ENCODE peak calls at places on chromosome 15, in ten cellular contexts. L, M, P, U, V, N, R, G, B and I are unnamed samples.

GRCh38 chr15:71945012-71945411 is 134.7 kb downstream of the NR2E3 start:
- DNase-seq in L (no peak), N (no peak), U (no peak), R (no peak), M (no peak), B (no peak), G (no peak), V (no peak), P (no peak), I (no peak)

GRCh38 chr15:56759450-56759845 is 26.1 kb upstream of the ZNF280D start:
- DNase-seq in V (no peak), U (peak; percentile 93), N (peak; percentile 27), M (no peak), G (no peak), B (peak; percentile 87), R (no peak), L (peak; percentile 97), P (peak; percentile 91), I (peak; percentile 63)

GRCh38 chr15:53586815-53587214 is 172.6 kb downstream of the WDR72 start:
- DNase-seq in P (no peak), M (peak; percentile 75), U (peak; percentile 3), L (peak; percentile 5), G (no peak), B (no peak), V (peak; percentile 80), R (no peak), N (peak; percentile 73), I (no peak)

GRCh38 chr15:94119923-94120775 is 111.2 kb upstream of the MCTP2 start:
- DNase-seq in G (no peak), R (no peak), B (peak; percentile 69), L (peak; percentile 94), M (peak; percentile 93), V (peak; percentile 65), N (peak; percentile 56), P (peak; percentile 84), U (peak; percentile 90), I (peak; percentile 25)

GRCh38 chr15:48031466-48031865 is 89.3 kb upstream of the SLC24A5 start:
- DNase-seq in V (no peak), B (no peak), G (no peak), U (no peak), P (no peak), M (no peak), R (no peak), L (no peak), N (no peak), I (no peak)

GRCh38 chr15:67838789-67839332 is 984 bp downstream of the RNU6-1 start:
- DNase-seq in U (peak; percentile 53), P (no peak), B (no peak), V (peak; percentile 62), N (peak; percentile 65), M (peak; percentile 93), L (no peak), G (peak; percentile 75), R (no peak), I (peak; percentile 68)

GRCh38 chr15:69609176-69609575 is 156.6 kb downstream of the RPLP1 start:
- DNase-seq in G (no peak), R (no peak), N (no peak), U (no peak), B (peak; percentile 44), P (no peak), M (no peak), L (peak; percentile 29), V (peak; percentile 6), I (no peak)

GRCh38 chr15:94019062-94019461 is 212.3 kb upstream of the MCTP2 start:
- DNase-seq in P (no peak), U (no peak), N (no peak), M (no peak), V (no peak), L (no peak), B (no peak), G (no peak), R (no peak), I (no peak)

GRCh38 chr15:63440756-63441155 is 59.1 kb upstream of the CA12 start:
- DNase-seq in U (no peak), M (no peak), N (no peak), L (no peak), B (no peak), G (no peak), R (no peak), V (no peak), P (no peak), I (no peak)

GRCh38 chr15:63442080-63442479 is 60.4 kb upstream of the CA12 start:
- DNase-seq in M (no peak), V (no peak), B (no peak), U (no peak), N (no peak), L (no peak), P (no peak), G (no peak), R (no peak), I (no peak)

GRCh38 chr15:63439536-63440264 is 58.1 kb upstream of the CA12 start:
- DNase-seq in U (no peak), L (peak; percentile 25), V (no peak), B (no peak), P (no peak), G (no peak), N (no peak), R (no peak), M (no peak), I (no peak)

GRCh38 chr15:63441266-63441665 is 59.6 kb upstream of the CA12 start:
- DNase-seq in G (no peak), B (no peak), P (no peak), L (no peak), V (no peak), M (no peak), U (no peak), R (no peak), N (no peak), I (no peak)

GRCh38 chr15:63440265-63440648 is 58.6 kb upstream of the CA12 start:
- DNase-seq in R (no peak), G (no peak), N (no peak), B (no peak), M (no peak), V (no peak), L (no peak), U (no peak), P (no peak), I (no peak)
- H3K4me3 ChIP-seq in R (no peak overlapping the region), G (no peak overlapping the region), N (no peak overlapping the region), B (no peak overlapping the region), M (no peak overlapping the region), V (no peak overlapping the region), L (no peak overlapping the region), U (no peak overlapping the region), P (no peak overlapping the region), I (no peak overlapping the region)

DNA sequence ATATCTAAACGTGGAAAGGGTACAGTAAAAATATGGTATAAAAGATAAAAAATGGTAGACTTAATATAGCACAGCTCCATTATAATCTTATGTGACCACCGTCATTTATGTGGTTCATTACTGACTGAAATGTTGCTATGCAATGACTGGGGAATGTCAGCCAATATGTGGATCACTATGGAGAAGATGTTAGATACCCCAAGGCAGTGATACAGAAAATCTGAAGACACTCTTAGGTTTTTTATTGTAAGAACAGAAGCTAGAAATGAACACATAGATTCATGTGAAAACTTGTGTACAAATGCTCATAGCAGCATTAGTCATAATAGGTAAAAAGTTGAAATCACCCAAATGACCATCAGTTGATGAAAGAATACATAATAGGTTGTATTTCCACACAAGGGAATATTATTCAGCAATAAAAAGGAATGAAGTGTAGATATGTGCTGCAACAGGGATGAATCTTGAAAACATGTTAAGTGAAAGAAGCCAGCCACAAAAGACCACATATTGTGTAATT is 18.4 kb downstream of the MEF2A start:
- DNase-seq in M (no peak), V (no peak), G (no peak), B (no peak), N (no peak), P (no peak), U (no peak), L (no peak), R (no peak), I (no peak)
- H3K4me3 ChIP-seq in M (no peak overlapping the region), V (no peak overlapping the region), G (no peak overlapping the region), B (no peak overlapping the region), N (no peak overlapping the region), P (no peak overlapping the region), U (no peak overlapping the region), L (no peak overlapping the region), R (no peak overlapping the region), I (no peak overlapping the region)

GRCh38 chr15:88911766-88912118 is 1.4 kb downstream of the MFGE8 start:
- DNase-seq in M (peak; percentile 63), V (no peak), U (no peak), G (no peak), L (peak; percentile 67), R (no peak), N (no peak), B (no peak), P (no peak), I (peak; percentile 70)

GRCh38 chr15:88908697-88909621 is 4.2 kb downstream of the MFGE8 start:
- DNase-seq in R (no peak), V (no peak), M (no peak), L (peak; percentile 87), B (no peak), N (no peak), P (no peak), G (no peak), U (peak; percentile 43), I (no peak)

GRCh38 chr15:88912500-88912921 is 668 bp downstream of the MFGE8 start:
- DNase-seq in G (no peak), M (peak; percentile 24), R (no peak), P (no peak), B (no peak), N (no peak), L (peak; percentile 40), V (no peak), U (peak; percentile 62), I (peak; percentile 56)

GRCh38 chr15:88908123-88908522 is 5.1 kb downstream of the MFGE8 start:
- DNase-seq in G (no peak), R (no peak), B (no peak), U (no peak), N (no peak), M (no peak), L (no peak), V (no peak), P (no peak), I (no peak)

GRCh38 chr15:88909956-88910831 is 3.0 kb downstream of the MFGE8 start:
- DNase-seq in L (peak; percentile 88), R (no peak), P (no peak), G (no peak), B (no peak), V (no peak), M (no peak), U (no peak), N (no peak), I (peak; percentile 82)
- H3K4me3 ChIP-seq in L (no peak overlapping the region), R (no peak overlapping the region), P (peak overlapping the region; percentile 10), G (no peak overlapping the region), B (no peak overlapping the region), V (no peak overlapping the region), M (peak overlapping the region; percentile 99), U (no peak overlapping the region), N (no peak overlapping the region), I (peak overlapping the region; percentile 92)

GRCh38 chr15:73320619-73321180 is 48.1 kb downstream of the HCN4 start:
- DNase-seq in U (no peak), B (no peak), R (no peak), V (no peak), M (no peak), P (no peak), G (peak; percentile 5), N (no peak), L (no peak), I (no peak)

GRCh38 chr15:73319460-73320245 is 49.1 kb downstream of the HCN4 start:
- DNase-seq in B (no peak), V (no peak), L (no peak), N (no peak), G (peak; percentile 22), P (no peak), U (no peak), R (no peak), M (no peak), I (no peak)

GRCh38 chr15:73318463-73319351 is 50.1 kb downstream of the HCN4 start:
- DNase-seq in U (no peak), R (no peak), B (no peak), L (peak; percentile 4), G (peak; percentile 60), N (no peak), P (no peak), M (peak; percentile 87), V (no peak), I (no peak)

GRCh38 chr15:73321496-73322344 is 47.0 kb downstream of the HCN4 start:
- DNase-seq in G (peak; percentile 3), P (no peak), N (no peak), R (no peak), B (no peak), L (no peak), U (no peak), M (peak; percentile 18), V (no peak), I (no peak)

DNA sequence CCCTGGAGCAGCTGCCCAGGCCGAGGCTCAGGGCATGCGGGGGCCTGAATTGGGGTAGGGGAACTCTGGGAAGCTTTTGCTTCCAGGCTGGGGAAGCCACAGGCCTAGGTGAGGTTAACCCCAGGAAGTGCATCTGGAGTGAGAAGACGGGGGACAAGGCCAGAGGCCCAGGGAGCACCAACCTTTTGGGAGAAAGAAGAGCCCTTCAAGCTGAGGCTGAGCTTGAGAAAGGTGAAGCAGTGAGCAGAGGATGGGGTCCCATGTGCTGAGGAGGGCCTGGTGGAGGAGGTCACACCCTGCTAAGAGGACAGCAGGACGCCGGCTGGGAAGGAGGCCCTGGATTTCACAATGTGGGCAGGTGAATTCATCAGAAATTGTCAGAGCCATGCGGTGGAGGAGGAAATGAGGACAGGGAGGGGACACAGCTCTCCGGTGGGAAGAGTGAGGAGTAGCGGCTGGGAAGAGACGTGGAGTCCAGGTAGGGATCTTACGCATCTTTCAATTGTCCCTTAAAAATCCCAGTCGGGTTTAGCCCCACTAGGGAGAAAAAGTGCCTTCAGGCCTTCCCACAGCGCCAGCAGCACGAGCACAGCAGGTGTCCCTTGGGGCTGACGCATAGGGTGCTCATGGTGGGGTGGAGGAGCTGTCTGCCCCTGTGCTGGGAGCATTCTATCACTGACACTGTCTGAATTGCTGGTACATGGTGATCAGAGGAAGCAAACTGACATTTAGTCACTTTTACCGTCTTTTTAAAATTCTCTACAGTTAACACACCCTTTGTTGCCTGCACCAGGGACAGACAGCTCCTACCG is 50.9 kb downstream of the HCN4 start:
- DNase-seq in M (no peak), P (no peak), N (no peak), G (peak; percentile 33), V (no peak), B (no peak), U (no peak), L (no peak), R (no peak), I (no peak)
- H3K4me3 ChIP-seq in M (no peak overlapping the region), P (no peak overlapping the region), N (no peak overlapping the region), G (no peak overlapping the region), V (no peak overlapping the region), B (no peak overlapping the region), U (no peak overlapping the region), L (no peak overlapping the region), R (no peak overlapping the region), I (no peak overlapping the region)